ENCODE peak calls at places on chromosomes 3 and 15, in seven cellular contexts. Y, M, X, J, P, V and S are unnamed samples.

GRCh38 chr3:28835751-28836150 is 445.1 kb upstream of the RBMS3 start:
- DNase-seq in Y (peak; percentile 3), M (peak; percentile 14), X (no peak), J (no peak), P (peak; percentile 16), V (peak; percentile 7), S (no peak)

GRCh38 chr3:139472380-139473010 is 3.8 kb downstream of the RBP2 start:
- DNase-seq in Y (peak; percentile 51), M (no peak), X (no peak), J (no peak), P (no peak), V (no peak), S (no peak)

GRCh38 chr15:40282870-40283614 is at the start of gene ANKRD63:
- DNase-seq in Y (no peak), M (no peak), X (peak; percentile 65), J (peak; percentile 40), P (no peak), V (no peak), S (peak; percentile 29)

GRCh38 chr3:69212411-69213160 is 90.2 kb upstream of the LMOD3 start:
- DNase-seq in Y (no peak), M (no peak), X (no peak), J (no peak), P (no peak), V (peak; percentile 89), S (no peak)

GRCh38 chr3:171309906-171310359 is 150.3 kb downstream of the TNIK start:
- DNase-seq in Y (no peak), M (no peak), X (no peak), J (no peak), P (no peak), V (peak; percentile 74), S (no peak)

GRCh38 chr3:197749315-197749600 is 425 bp upstream of the FYTTD1 start:
- DNase-seq in Y (peak; percentile 74), M (no peak), X (peak; percentile 78), J (peak; percentile 88), P (no peak), V (peak; percentile 58), S (peak; percentile 55)

GRCh38 chr3:102200560-102200959 is 234.3 kb upstream of the ZPLD1 start:
- DNase-seq in Y (no peak), M (no peak), X (no peak), J (no peak), P (no peak), V (no peak), S (no peak)

GRCh38 chr3:175606650-175607318 is 747.6 kb downstream of the NAALADL2 start:
- DNase-seq in Y (no peak), M (no peak), X (no peak), J (peak; percentile 55), P (no peak), V (no peak), S (no peak)

GRCh38 chr15:96316953-96317629 is 13.4 kb upstream of the NR2F2 start:
- DNase-seq in Y (no peak), M (no peak), X (no peak), J (no peak), P (no peak), V (no peak), S (no peak)

GRCh38 chr15:77623878-77624524 is 8.7 kb downstream of the LINGO1 start:
- DNase-seq in Y (no peak), M (no peak), X (no peak), J (no peak), P (no peak), V (no peak), S (no peak)

GRCh38 chr15:99106417-99107220 is 1.7 kb downstream of the SYNM start:
- DNase-seq in Y (no peak), M (no peak), X (peak; percentile 71), J (no peak), P (no peak), V (peak; percentile 57), S (no peak)

GRCh38 chr3:69012836-69013255 is 638 bp downstream of the EOGT start:
- DNase-seq in Y (no peak), M (no peak), X (no peak), J (peak; percentile 28), P (peak; percentile 78), V (peak; percentile 66), S (peak; percentile 16)

GRCh38 chr3:165217739-165218138 is 21.6 kb upstream of the SLITRK3 start:
- DNase-seq in Y (no peak), M (no peak), X (no peak), J (no peak), P (no peak), V (no peak), S (no peak)

GRCh38 chr3:48594431-48595049 is 589 bp downstream of the COL7A1 start:
- DNase-seq in Y (no peak), M (peak; percentile 46), X (no peak), J (no peak), P (peak; percentile 45), V (peak; percentile 9), S (no peak)

GRCh38 chr15:98532063-98532462 is 116.3 kb upstream of the IGF1R start:
- DNase-seq in Y (no peak), M (no peak), X (no peak), J (no peak), P (no peak), V (no peak), S (no peak)

GRCh38 chr15:52496776-52497470 is 31.8 kb downstream of the MYO5A start:
- DNase-seq in Y (no peak), M (peak; percentile 10), X (no peak), J (no peak), P (no peak), V (no peak), S (no peak)

GRCh38 chr3:148698190-148698806 is 595 bp downstream of the AGTR1 start:
- DNase-seq in Y (no peak), M (no peak), X (no peak), J (no peak), P (no peak), V (no peak), S (no peak)

GRCh38 chr3:195850857-195851531 is 39.3 kb upstream of the MUC4 start:
- DNase-seq in Y (peak; percentile 98), M (peak; percentile 92), X (peak; percentile 91), J (peak; percentile 92), P (peak; percentile 88), V (peak; percentile 95), S (peak; percentile 78)

GRCh38 chr3:183629546-183630301 is 5.7 kb upstream of the KLHL24 start:
- DNase-seq in Y (peak; percentile 90), M (no peak), X (no peak), J (no peak), P (no peak), V (peak; percentile 61), S (no peak)

GRCh38 chr3:136336329-136337100 is 86.4 kb downstream of the PCCB start:
- DNase-seq in Y (no peak), M (no peak), X (no peak), J (no peak), P (no peak), V (no peak), S (no peak)

GRCh38 chr3:46948830-46949671 is 27.5 kb downstream of the CCDC12 start:
- DNase-seq in Y (no peak), M (peak; percentile 38), X (peak; percentile 16), J (no peak), P (no peak), V (no peak), S (no peak)

GRCh38 chr3:13549513-13550256 is 760 bp downstream of the FBLN2 start:
- DNase-seq in Y (no peak), M (no peak), X (no peak), J (no peak), P (no peak), V (no peak), S (no peak)

GRCh38 chr15:100092034-100092433 is 249.7 kb downstream of the ADAMTS17 start:
- DNase-seq in Y (no peak), M (no peak), X (no peak), J (no peak), P (no peak), V (no peak), S (no peak)

GRCh38 chr3:190695994-190696393 is 166.5 kb downstream of the GMNC start:
- DNase-seq in Y (no peak), M (no peak), X (no peak), J (no peak), P (no peak), V (no peak), S (no peak)

GRCh38 chr3:170848294-170848917 is 21.6 kb downstream of the RPL22L1 start:
- DNase-seq in Y (no peak), M (no peak), X (no peak), J (peak; percentile 32), P (no peak), V (peak; percentile 50), S (no peak)

GRCh38 chr3:41117398-41117870 is 81.9 kb upstream of the CTNNB1 start:
- DNase-seq in Y (peak; percentile 50), M (peak; percentile 92), X (peak; percentile 91), J (no peak), P (peak; percentile 25), V (peak; percentile 96), S (peak; percentile 62)

GRCh38 chr3:114674041-114674440 is 380.2 kb downstream of the TIGIT start:
- DNase-seq in Y (no peak), M (no peak), X (no peak), J (no peak), P (no peak), V (no peak), S (no peak)

GRCh38 chr3:99925584-99925983 is 107.9 kb downstream of the CMSS1 start:
- DNase-seq in Y (no peak), M (peak; percentile 68), X (no peak), J (no peak), P (no peak), V (peak; percentile 70), S (no peak)

GRCh38 chr15:85316244-85316934 is 64.0 kb upstream of the AKAP13 start:
- DNase-seq in Y (no peak), M (no peak), X (peak; percentile 51), J (no peak), P (no peak), V (no peak), S (no peak)

GRCh38 chr3:10263549-10264363 is 15.5 kb downstream of the TATDN2 start:
- DNase-seq in Y (no peak), M (peak; percentile 9), X (peak; percentile 60), J (no peak), P (peak; percentile 63), V (peak; percentile 62), S (peak; percentile 54)

GRCh38 chr3:48997714-48998637 is 7.9 kb downstream of the P4HTM start:
- DNase-seq in Y (no peak), M (no peak), X (no peak), J (no peak), P (peak; percentile 26), V (no peak), S (no peak)

GRCh38 chr15:49164865-49165264 is 5.2 kb upstream of the GALK2 start:
- DNase-seq in Y (no peak), M (no peak), X (no peak), J (no peak), P (no peak), V (no peak), S (no peak)

GRCh38 chr3:101851072-101851471 is 1.8 kb downstream of the NFKBIZ start:
- DNase-seq in Y (no peak), M (no peak), X (no peak), J (no peak), P (no peak), V (no peak), S (no peak)